ENCODE peak calls at places on chromosomes 6 and 20, in six cellular contexts. G is IMR-90, L is neuronal stem cell, R is mesenchymal stem cell, W is H1, Z is trophoblast cell. K is an unnamed sample.

GRCh38 chr6:71291991-71292390 is 3.4 kb downstream of the OGFRL1 start:
- DNase-seq in Z (no peak), R (peak; percentile 37), L (no peak), W (no peak), G (peak; percentile 7), K (no peak)

GRCh38 chr20:45621593-45621992 is 7.9 kb upstream of the WFDC10A start:
- DNase-seq in G (no peak), W (no peak), R (no peak), Z (no peak), L (no peak), K (no peak)

GRCh38 chr6:29442670-29443184 is 3.6 kb downstream of the OR10C1 start:
- DNase-seq in Z (no peak), W (no peak), G (no peak), L (no peak), R (no peak), K (no peak)

GRCh38 chr20:324177-325042 is 942 bp upstream of the SOX12 start:
- DNase-seq in Z (peak; percentile 73), R (peak; percentile 89), G (peak; percentile 72), L (peak; percentile 90), W (no peak), K (peak; percentile 96)

GRCh38 chr6:31831350-31832215 is 4.0 kb downstream of the HSPA1B start:
- DNase-seq in Z (peak; percentile 34), W (no peak), L (no peak), R (peak; percentile 15), G (no peak), K (no peak)

GRCh38 chr6:37994238-37994637 is 174.7 kb downstream of the ZFAND3 start:
- DNase-seq in R (no peak), G (no peak), W (no peak), Z (no peak), L (no peak), K (no peak)

GRCh38 chr6:169997187-169997929 is 245.9 kb downstream of the ERMARD start:
- DNase-seq in L (no peak), G (no peak), W (no peak), Z (no peak), R (no peak), K (no peak)

GRCh38 chr6:161095916-161096315 is 104.3 kb downstream of the MAP3K4 start:
- DNase-seq in R (no peak), W (no peak), G (no peak), Z (no peak), L (no peak), K (no peak)

GRCh38 chr6:87029711-87030314 is 65.1 kb downstream of the CGA start:
- DNase-seq in W (no peak), R (peak; percentile 43), G (peak; percentile 72), Z (peak; percentile 11), L (peak; percentile 8), K (peak; percentile 15)

GRCh38 chr6:53300656-53301551 is 47.8 kb downstream of the ELOVL5 start:
- DNase-seq in Z (no peak), W (no peak), G (no peak), R (no peak), L (no peak), K (no peak)

GRCh38 chr6:147805155-147805554 is 296.7 kb downstream of the SAMD5 start:
- DNase-seq in R (no peak), G (no peak), L (no peak), Z (no peak), W (no peak), K (no peak)

GRCh38 chr6:135922170-135922569 is 70.7 kb downstream of the PDE7B start:
- DNase-seq in L (no peak), G (peak; percentile 98), W (peak; percentile 23), R (peak; percentile 89), Z (no peak), K (peak; percentile 80)

GRCh38 chr20:32456869-32457421 is 98.8 kb downstream of the ASXL1 start:
- DNase-seq in L (peak; percentile 75), G (peak; percentile 17), Z (no peak), R (peak; percentile 76), W (no peak), K (peak; percentile 78)

GRCh38 chr20:4512891-4513550 is 208.7 kb upstream of the PRND start:
- DNase-seq in R (peak; percentile 82), G (peak; percentile 95), L (no peak), Z (no peak), W (no peak), K (peak; percentile 58)

GRCh38 chr6:163355471-163355991 is 59.0 kb upstream of the QKI start:
- DNase-seq in Z (no peak), G (peak; percentile 67), R (peak; percentile 83), L (no peak), W (no peak), K (no peak)

GRCh38 chr6:32692019-32692418 is 25.6 kb upstream of the HLA-DQB1 start:
- DNase-seq in W (peak; percentile 2), L (peak; percentile 26), Z (no peak), R (no peak), G (no peak), K (peak; percentile 70)

GRCh38 chr20:57003012-57003411 is 263.4 kb downstream of the BMP7 start:
- DNase-seq in W (no peak), Z (peak; percentile 43), G (no peak), L (no peak), R (no peak), K (no peak)

GRCh38 chr20:37882961-37883712 is 19.8 kb upstream of the VSTM2L start:
- DNase-seq in R (no peak), G (no peak), L (no peak), W (no peak), Z (no peak), K (no peak)

GRCh38 chr6:42451146-42451594 is 556 bp downstream of the TRERF1 start:
- DNase-seq in W (no peak), Z (no peak), G (no peak), R (no peak), L (no peak), K (no peak)
- H3K4me1 ChIP-seq in W (peaks cover 22% of the 10 kb centered on the region), Z (peaks cover 21% of the 10 kb centered on the region), G (peaks cover 7% of the 10 kb centered on the region), R (peaks cover 5% of the 10 kb centered on the region), L (peaks cover 22% of the 10 kb centered on the region), K (peaks cover 10% of the 10 kb centered on the region)

DNA sequence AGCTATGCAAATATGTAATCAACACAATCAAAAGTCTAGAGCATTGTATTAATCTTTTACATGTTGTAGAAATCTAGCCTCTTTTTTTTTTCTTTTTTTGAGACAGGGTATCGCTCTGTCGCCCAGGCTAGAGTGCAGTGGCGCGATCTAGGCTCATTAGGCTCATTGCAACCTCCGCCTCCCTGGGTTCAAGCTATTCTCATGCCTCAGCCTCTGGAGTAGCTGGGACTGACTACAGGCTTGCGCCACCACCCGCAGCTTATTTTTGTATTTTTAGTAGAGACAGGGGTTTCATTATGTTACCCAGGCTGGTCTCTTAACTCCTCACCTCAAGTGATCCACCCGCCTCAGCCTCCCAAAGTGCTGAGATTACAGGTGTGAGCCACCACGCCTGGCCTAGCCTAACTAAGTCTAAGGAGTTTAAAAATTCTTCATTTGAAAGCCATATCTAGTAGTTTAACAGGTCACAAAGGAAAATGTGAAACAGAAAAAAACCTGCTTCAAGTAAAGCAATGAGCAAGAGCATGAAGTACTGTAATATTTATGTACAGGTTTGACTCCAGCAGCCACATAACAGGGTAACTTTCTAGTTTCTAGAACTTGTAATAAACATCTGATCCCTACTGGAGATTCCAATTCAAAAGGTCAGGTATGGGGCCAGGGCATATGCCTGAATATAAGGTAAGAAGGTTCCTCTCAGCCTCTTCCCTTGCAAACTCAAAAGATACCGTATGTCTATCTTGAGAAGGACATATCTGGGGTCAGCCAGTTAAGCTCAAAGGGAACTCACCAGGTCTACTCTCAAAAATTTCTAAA is 4.4 kb downstream of the CPNE1 start:
- DNase-seq in W (no peak), R (no peak), L (no peak), Z (peak; percentile 54), G (no peak), K (no peak)
- H3K4me3 ChIP-seq in W (no peak overlapping the region), R (no peak overlapping the region), L (no peak overlapping the region), Z (no peak overlapping the region), G (no peak overlapping the region), K (no peak overlapping the region)

GRCh38 chr20:62009869-62010445 is 55.7 kb downstream of the TAF4 start:
- DNase-seq in W (no peak), L (no peak), Z (no peak), G (no peak), R (no peak), K (no peak)
- H3K18ac ChIP-seq in W (no peak overlapping the region), L (no peak overlapping the region), Z (no peak overlapping the region), G (no peak overlapping the region), R (no peak overlapping the region), K (no peak overlapping the region)

DNA sequence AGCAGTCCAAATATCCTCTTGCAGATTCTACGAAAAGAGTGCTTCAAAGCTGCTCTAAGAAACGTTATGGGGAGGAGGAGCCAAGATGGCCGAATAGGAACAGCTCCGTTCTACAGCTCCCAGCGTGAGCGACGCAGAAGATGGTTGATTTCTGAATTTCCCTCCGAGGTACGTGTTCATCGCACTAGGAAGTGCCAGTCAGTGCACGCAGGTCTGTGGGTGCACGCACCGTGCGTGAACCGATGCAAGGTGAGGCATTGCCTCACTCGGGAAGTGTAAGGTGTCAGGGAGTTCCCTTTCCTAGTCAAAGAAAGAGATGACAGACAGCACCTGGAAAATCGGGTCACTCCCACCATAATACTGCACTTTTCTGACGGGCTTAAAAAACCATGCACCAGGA is 272.1 kb upstream of the DEFB115 start:
- DNase-seq in Z (no peak), G (no peak), L (no peak), W (no peak), R (no peak), K (no peak)
- H3K4me1 ChIP-seq in Z (no peaks in the 10 kb centered on the region), G (no peaks in the 10 kb centered on the region), L (no peaks in the 10 kb centered on the region), W (no peaks in the 10 kb centered on the region), R (no peaks in the 10 kb centered on the region), K (no peaks in the 10 kb centered on the region)

DNA sequence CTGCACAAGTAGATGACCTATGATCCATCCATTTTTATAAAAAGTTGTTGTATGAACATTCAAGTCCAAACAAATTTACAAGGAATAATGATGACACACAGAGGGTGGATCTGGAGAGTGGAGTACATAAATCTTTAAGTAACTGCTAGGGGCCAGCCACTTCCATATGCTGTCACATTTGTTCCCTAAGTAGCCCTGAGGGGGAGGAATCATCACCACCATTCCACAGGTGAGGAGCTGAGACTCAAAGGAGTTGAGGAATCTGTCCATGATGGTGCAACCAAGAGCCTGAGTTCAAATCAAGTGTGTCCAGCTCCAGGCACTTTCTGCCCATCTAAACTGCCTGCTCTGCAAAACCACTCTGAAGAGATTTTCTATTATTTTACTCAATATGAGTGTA is 132.1 kb downstream of the AIG1 start:
- DNase-seq in G (no peak), R (no peak), L (no peak), W (no peak), Z (peak; percentile 68), K (no peak)
- H3K4me3 ChIP-seq in G (no peak overlapping the region), R (no peak overlapping the region), L (no peak overlapping the region), W (no peak overlapping the region), Z (no peak overlapping the region), K (no peak overlapping the region)

GRCh38 chr6:125231133-125231532 is 70.6 kb downstream of the HDDC2 start:
- DNase-seq in L (no peak), G (no peak), W (no peak), R (no peak), Z (no peak), K (no peak)
- H3K18ac ChIP-seq in L (no peak overlapping the region), G (peak overlapping the region; percentile 37), W (no peak overlapping the region), R (no peak overlapping the region), Z (peak overlapping the region; percentile 56), K (no peak overlapping the region)

GRCh38 chr6:43707269-43707668 is 19.7 kb upstream of the MRPS18A start:
- DNase-seq in G (no peak), L (no peak), Z (no peak), R (no peak), W (no peak), K (peak; percentile 60)
- H3K4me1 ChIP-seq in G (peaks cover 26% of the 10 kb centered on the region), L (peaks cover 46% of the 10 kb centered on the region), Z (peaks cover 8% of the 10 kb centered on the region), R (peaks cover 13% of the 10 kb centered on the region), W (peaks cover 12% of the 10 kb centered on the region), K (peaks cover 11% of the 10 kb centered on the region)

GRCh38 chr20:34310481-34311117 is 7.4 kb upstream of the AHCY start:
- DNase-seq in Z (peak; percentile 49), L (no peak), R (no peak), W (no peak), G (no peak), K (no peak)
- H3K4me3 ChIP-seq in Z (no peak overlapping the region), L (no peak overlapping the region), R (no peak overlapping the region), W (peak overlapping the region; percentile 1), G (no peak overlapping the region), K (no peak overlapping the region)